ENCODE peak calls at places on chromosomes 7 and 10, in seven cellular contexts. One of them, this sample, is unnamed.

GRCh38 chr10:3173173-3173878 is 744 bp upstream of the PITRM1 start:
- DNase-seq in OCI-LY7: peak
- DNase-seq in neuronal stem cell: no peak
- DNase-seq in MM.1S: peak
- DNase-seq in fibroblast of lung: no peak
- DNase-seq in hepatocyte: no peak
- DNase-seq in PC-9: peak
- DNase-seq in this sample: no peak

GRCh38 chr7:88523645-88524044 is 217.0 kb upstream of the STEAP4 start:
- DNase-seq in OCI-LY7: no peak
- DNase-seq in neuronal stem cell: no peak
- DNase-seq in MM.1S: no peak
- DNase-seq in fibroblast of lung: no peak
- DNase-seq in hepatocyte: no peak
- DNase-seq in PC-9: no peak
- DNase-seq in this sample: no peak

GRCh38 chr7:55912748-55913158 is 25.5 kb downstream of the ZNF713 start:
- DNase-seq in OCI-LY7: no peak
- DNase-seq in neuronal stem cell: no peak
- DNase-seq in MM.1S: no peak
- DNase-seq in fibroblast of lung: no peak
- DNase-seq in hepatocyte: no peak
- DNase-seq in PC-9: no peak
- DNase-seq in this sample: no peak

GRCh38 chr10:126215767-126216166 is 172.5 kb downstream of the ADAM12 start:
- DNase-seq in OCI-LY7: no peak
- DNase-seq in neuronal stem cell: no peak
- DNase-seq in MM.1S: no peak
- DNase-seq in fibroblast of lung: peak
- DNase-seq in hepatocyte: no peak
- DNase-seq in PC-9: no peak
- DNase-seq in this sample: no peak

GRCh38 chr10:85767936-85768335 is 598.7 kb downstream of the GRID1 start:
- DNase-seq in OCI-LY7: no peak
- DNase-seq in neuronal stem cell: no peak
- DNase-seq in MM.1S: no peak
- DNase-seq in fibroblast of lung: no peak
- DNase-seq in hepatocyte: no peak
- DNase-seq in PC-9: no peak
- DNase-seq in this sample: no peak

GRCh38 chr7:4345004-4345403 is 337.1 kb upstream of the FOXK1 start:
- DNase-seq in OCI-LY7: no peak
- DNase-seq in neuronal stem cell: no peak
- DNase-seq in MM.1S: no peak
- DNase-seq in fibroblast of lung: no peak
- DNase-seq in hepatocyte: no peak
- DNase-seq in PC-9: no peak
- DNase-seq in this sample: no peak

GRCh38 chr10:102195301-102195870 is 30.7 kb upstream of the ELOVL3 start:
- DNase-seq in OCI-LY7: no peak
- DNase-seq in neuronal stem cell: no peak
- DNase-seq in MM.1S: no peak
- DNase-seq in fibroblast of lung: peak
- DNase-seq in hepatocyte: no peak
- DNase-seq in PC-9: no peak
- DNase-seq in this sample: no peak

GRCh38 chr10:15742831-15743230 is 23.1 kb upstream of the ITGA8 start:
- DNase-seq in OCI-LY7: no peak
- DNase-seq in neuronal stem cell: no peak
- DNase-seq in MM.1S: no peak
- DNase-seq in fibroblast of lung: peak
- DNase-seq in hepatocyte: no peak
- DNase-seq in PC-9: no peak
- DNase-seq in this sample: no peak

GRCh38 chr10:109773818-109774440 is 149.4 kb downstream of the XPNPEP1 start:
- DNase-seq in OCI-LY7: peak
- DNase-seq in neuronal stem cell: peak
- DNase-seq in MM.1S: peak
- DNase-seq in fibroblast of lung: peak
- DNase-seq in hepatocyte: peak
- DNase-seq in PC-9: no peak
- DNase-seq in this sample: no peak

GRCh38 chr7:150514748-150515222 is at the start of gene GIMAP7:
- DNase-seq in OCI-LY7: no peak
- DNase-seq in neuronal stem cell: no peak
- DNase-seq in MM.1S: peak
- DNase-seq in fibroblast of lung: no peak
- DNase-seq in hepatocyte: peak
- DNase-seq in PC-9: no peak
- DNase-seq in this sample: peak

GRCh38 chr10:123614888-123615287 is 51.3 kb upstream of the GPR26 start:
- DNase-seq in OCI-LY7: peak
- DNase-seq in neuronal stem cell: peak
- DNase-seq in MM.1S: peak
- DNase-seq in fibroblast of lung: peak
- DNase-seq in hepatocyte: peak
- DNase-seq in PC-9: peak
- DNase-seq in this sample: peak

GRCh38 chr10:110206988-110207804 is at the start of gene MXI1:
- DNase-seq in OCI-LY7: peak
- DNase-seq in neuronal stem cell: peak
- DNase-seq in MM.1S: peak
- DNase-seq in fibroblast of lung: peak
- DNase-seq in hepatocyte: peak
- DNase-seq in PC-9: peak
- DNase-seq in this sample: no peak

GRCh38 chr10:8036521-8037198 is 17.8 kb upstream of the GATA3 start:
- DNase-seq in OCI-LY7: no peak
- DNase-seq in neuronal stem cell: no peak
- DNase-seq in MM.1S: no peak
- DNase-seq in fibroblast of lung: no peak
- DNase-seq in hepatocyte: no peak
- DNase-seq in PC-9: no peak
- DNase-seq in this sample: no peak

GRCh38 chr7:116339564-116339963 is 129.2 kb downstream of the TES start:
- DNase-seq in OCI-LY7: no peak
- DNase-seq in neuronal stem cell: no peak
- DNase-seq in MM.1S: no peak
- DNase-seq in fibroblast of lung: peak
- DNase-seq in hepatocyte: peak
- DNase-seq in PC-9: no peak
- DNase-seq in this sample: no peak

GRCh38 chr7:142939226-142939910 is at the start of gene LLCFC1:
- DNase-seq in OCI-LY7: peak
- DNase-seq in neuronal stem cell: peak
- DNase-seq in MM.1S: no peak
- DNase-seq in fibroblast of lung: no peak
- DNase-seq in hepatocyte: peak
- DNase-seq in PC-9: peak
- DNase-seq in this sample: peak

GRCh38 chr10:89805599-89806013 is 104.2 kb downstream of the KIF20B start:
- DNase-seq in OCI-LY7: no peak
- DNase-seq in neuronal stem cell: no peak
- DNase-seq in MM.1S: no peak
- DNase-seq in fibroblast of lung: no peak
- DNase-seq in hepatocyte: no peak
- DNase-seq in PC-9: no peak
- DNase-seq in this sample: no peak

GRCh38 chr10:17001961-17002749 is 127.5 kb downstream of the CUBN start:
- DNase-seq in OCI-LY7: no peak
- DNase-seq in neuronal stem cell: no peak
- DNase-seq in MM.1S: peak
- DNase-seq in fibroblast of lung: peak
- DNase-seq in hepatocyte: no peak
- DNase-seq in PC-9: no peak
- DNase-seq in this sample: no peak

GRCh38 chr7:73717991-73718405 is 1.5 kb downstream of the STX1A start:
- DNase-seq in OCI-LY7: peak
- DNase-seq in neuronal stem cell: no peak
- DNase-seq in MM.1S: no peak
- DNase-seq in fibroblast of lung: peak
- DNase-seq in hepatocyte: peak
- DNase-seq in PC-9: peak
- DNase-seq in this sample: peak

GRCh38 chr7:152137476-152138025 is 112.1 kb downstream of the GALNT11 start:
- DNase-seq in OCI-LY7: no peak
- DNase-seq in neuronal stem cell: no peak
- DNase-seq in MM.1S: no peak
- DNase-seq in fibroblast of lung: peak
- DNase-seq in hepatocyte: no peak
- DNase-seq in PC-9: no peak
- DNase-seq in this sample: no peak

GRCh38 chr10:75097666-75098285 is 13.7 kb upstream of the SAMD8 start:
- DNase-seq in OCI-LY7: peak
- DNase-seq in neuronal stem cell: no peak
- DNase-seq in MM.1S: no peak
- DNase-seq in fibroblast of lung: no peak
- DNase-seq in hepatocyte: no peak
- DNase-seq in PC-9: no peak
- DNase-seq in this sample: no peak
- H2AFZ ChIP-seq in OCI-LY7: no peak
- H2AFZ ChIP-seq in neuronal stem cell: peak
- H2AFZ ChIP-seq in MM.1S: no peak
- H2AFZ ChIP-seq in fibroblast of lung: no peak
- H2AFZ ChIP-seq in hepatocyte: no peak
- H2AFZ ChIP-seq in PC-9: no peak
- H2AFZ ChIP-seq in this sample: no peak

DNA sequence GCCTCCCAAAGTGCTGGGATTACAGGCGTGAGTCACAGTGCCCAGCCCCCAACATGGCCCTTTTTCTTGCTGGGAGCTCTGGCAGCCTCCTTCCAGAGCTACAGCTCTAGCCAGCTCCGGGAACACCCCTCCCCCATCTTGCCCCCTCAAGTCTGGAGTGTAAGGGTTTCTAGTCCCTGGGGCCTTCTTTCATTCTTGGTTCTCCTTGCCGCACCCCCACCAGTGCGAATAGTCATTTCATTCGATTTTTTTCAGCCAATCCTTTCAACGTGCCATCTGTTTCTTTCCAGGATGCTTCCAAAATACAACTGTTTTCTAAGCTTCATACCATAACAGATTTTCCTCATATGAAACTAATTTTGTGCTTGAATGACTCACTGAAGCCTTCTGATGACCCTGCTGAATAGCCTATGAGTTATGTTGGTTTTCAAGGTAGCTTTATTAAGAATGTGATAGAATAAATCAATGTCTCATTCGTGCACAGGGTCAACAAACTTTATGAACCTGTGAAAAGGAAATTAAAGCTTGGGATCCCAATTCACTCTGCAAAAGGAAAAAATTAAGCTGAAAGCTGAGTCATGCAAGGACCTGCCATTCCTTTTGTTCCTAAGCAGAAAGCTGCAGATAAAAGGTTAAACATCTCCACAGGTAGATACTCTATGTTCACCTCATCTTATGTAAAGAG is 38.6 kb downstream of the CDC14C start:
- DNase-seq in OCI-LY7: no peak
- DNase-seq in neuronal stem cell: no peak
- DNase-seq in MM.1S: no peak
- DNase-seq in fibroblast of lung: peak
- DNase-seq in hepatocyte: no peak
- DNase-seq in PC-9: no peak
- DNase-seq in this sample: no peak
- H2AFZ ChIP-seq in OCI-LY7: no peak
- H2AFZ ChIP-seq in neuronal stem cell: no peak
- H2AFZ ChIP-seq in MM.1S: no peak
- H2AFZ ChIP-seq in fibroblast of lung: no peak
- H2AFZ ChIP-seq in hepatocyte: no peak
- H2AFZ ChIP-seq in PC-9: no peak
- H2AFZ ChIP-seq in this sample: no peak

GRCh38 chr7:7014827-7015610 is 167.3 kb upstream of the C1GALT1 start:
- DNase-seq in OCI-LY7: no peak
- DNase-seq in neuronal stem cell: no peak
- DNase-seq in MM.1S: no peak
- DNase-seq in fibroblast of lung: no peak
- DNase-seq in hepatocyte: no peak
- DNase-seq in PC-9: no peak
- DNase-seq in this sample: no peak
- H2AFZ ChIP-seq in OCI-LY7: no peak
- H2AFZ ChIP-seq in neuronal stem cell: no peak
- H2AFZ ChIP-seq in MM.1S: no peak
- H2AFZ ChIP-seq in fibroblast of lung: no peak
- H2AFZ ChIP-seq in hepatocyte: no peak
- H2AFZ ChIP-seq in PC-9: no peak
- H2AFZ ChIP-seq in this sample: no peak

GRCh38 chr10:29982997-29983648 is 76.3 kb downstream of the JCAD start:
- DNase-seq in OCI-LY7: no peak
- DNase-seq in neuronal stem cell: no peak
- DNase-seq in MM.1S: no peak
- DNase-seq in fibroblast of lung: no peak
- DNase-seq in hepatocyte: no peak
- DNase-seq in PC-9: no peak
- DNase-seq in this sample: no peak
- H2AFZ ChIP-seq in OCI-LY7: no peak
- H2AFZ ChIP-seq in neuronal stem cell: no peak
- H2AFZ ChIP-seq in MM.1S: no peak
- H2AFZ ChIP-seq in fibroblast of lung: no peak
- H2AFZ ChIP-seq in hepatocyte: no peak
- H2AFZ ChIP-seq in PC-9: no peak
- H2AFZ ChIP-seq in this sample: peak

DNA sequence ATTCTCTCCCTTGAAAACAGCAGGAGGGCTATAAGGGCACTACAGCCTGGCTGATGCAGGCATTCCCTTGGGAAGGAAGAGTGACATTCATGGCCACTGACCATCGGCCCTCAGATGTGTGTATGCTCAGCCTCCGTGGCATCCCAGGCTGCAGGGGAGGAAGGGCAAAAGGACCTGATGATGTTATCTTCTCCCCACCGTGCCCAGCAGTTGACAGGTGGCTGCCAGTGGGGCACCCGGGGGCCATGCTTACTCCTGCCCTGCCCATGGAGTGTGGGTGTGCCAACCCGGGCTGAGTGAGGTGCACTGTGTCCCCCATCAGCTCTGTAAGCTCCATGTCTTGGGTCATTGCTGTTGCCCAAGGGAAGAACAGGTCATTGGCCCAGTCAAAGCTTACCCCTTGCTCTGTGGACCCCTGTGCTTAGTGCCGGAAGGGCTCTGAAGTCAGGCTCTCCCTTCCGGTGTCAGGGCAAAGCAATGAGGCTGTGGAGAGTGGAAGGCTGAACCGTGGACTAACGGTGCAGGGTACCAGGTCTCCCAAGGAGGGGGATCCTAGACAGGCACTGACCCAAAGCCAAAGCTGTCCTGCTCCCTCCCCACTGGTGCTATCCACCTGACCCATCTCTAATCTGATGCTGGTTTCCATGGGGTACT is 92.2 kb downstream of the CCDC3 start:
- DNase-seq in OCI-LY7: no peak
- DNase-seq in neuronal stem cell: no peak
- DNase-seq in MM.1S: no peak
- DNase-seq in fibroblast of lung: no peak
- DNase-seq in hepatocyte: no peak
- DNase-seq in PC-9: no peak
- DNase-seq in this sample: no peak
- H2AFZ ChIP-seq in OCI-LY7: no peak
- H2AFZ ChIP-seq in neuronal stem cell: no peak
- H2AFZ ChIP-seq in MM.1S: no peak
- H2AFZ ChIP-seq in fibroblast of lung: no peak
- H2AFZ ChIP-seq in hepatocyte: no peak
- H2AFZ ChIP-seq in PC-9: no peak
- H2AFZ ChIP-seq in this sample: no peak

GRCh38 chr10:74058071-74058470 is 60.2 kb downstream of the VCL start:
- DNase-seq in OCI-LY7: peak
- DNase-seq in neuronal stem cell: no peak
- DNase-seq in MM.1S: peak
- DNase-seq in fibroblast of lung: no peak
- DNase-seq in hepatocyte: no peak
- DNase-seq in PC-9: peak
- DNase-seq in this sample: peak
- H2AFZ ChIP-seq in OCI-LY7: no peak
- H2AFZ ChIP-seq in neuronal stem cell: no peak
- H2AFZ ChIP-seq in MM.1S: no peak
- H2AFZ ChIP-seq in fibroblast of lung: no peak
- H2AFZ ChIP-seq in hepatocyte: no peak
- H2AFZ ChIP-seq in PC-9: no peak
- H2AFZ ChIP-seq in this sample: no peak

This sample was measured in DND-41.